ENCODE peak calls at places on chromosomes 13 and 19, in eight cellular contexts. One of them, this sample, is unnamed. For H3K27me3, the result is how much of the 10 kb centered on the place peaks cover.

GRCh38 chr13:113145911-113146598 is 12.4 kb upstream of the PROZ start:
- DNase-seq in ovary: no peak
- DNase-seq in adrenal gland: no peak
- DNase-seq in gastrocnemius medialis: no peak
- DNase-seq in HCT116: no peak
- DNase-seq in uterus: no peak
- DNase-seq in tibial nerve: no peak
- DNase-seq in suprapubic skin: no peak
- DNase-seq in this sample: peak

GRCh38 chr19:46756544-46756888 is 10.3 kb upstream of the STRN4 start:
- DNase-seq in ovary: no peak
- DNase-seq in adrenal gland: no peak
- DNase-seq in gastrocnemius medialis: no peak
- DNase-seq in HCT116: no peak
- DNase-seq in uterus: no peak
- DNase-seq in tibial nerve: no peak
- DNase-seq in suprapubic skin: no peak
- DNase-seq in this sample: no peak

GRCh38 chr13:113558461-113558860 is 26.1 kb upstream of the TFDP1 start:
- DNase-seq in ovary: no peak
- DNase-seq in adrenal gland: no peak
- DNase-seq in gastrocnemius medialis: no peak
- DNase-seq in HCT116: no peak
- DNase-seq in uterus: no peak
- DNase-seq in tibial nerve: no peak
- DNase-seq in suprapubic skin: peak
- DNase-seq in this sample: no peak

GRCh38 chr13:27482996-27483395 is 32.6 kb upstream of the MTIF3 start:
- DNase-seq in ovary: no peak
- DNase-seq in adrenal gland: peak
- DNase-seq in gastrocnemius medialis: no peak
- DNase-seq in HCT116: no peak
- DNase-seq in uterus: no peak
- DNase-seq in tibial nerve: no peak
- DNase-seq in suprapubic skin: peak
- DNase-seq in this sample: no peak

GRCh38 chr13:64675256-64675892 is 2554.8 kb downstream of the PCDH9 start:
- DNase-seq in ovary: no peak
- DNase-seq in adrenal gland: no peak
- DNase-seq in gastrocnemius medialis: no peak
- DNase-seq in HCT116: no peak
- DNase-seq in uterus: no peak
- DNase-seq in tibial nerve: no peak
- DNase-seq in suprapubic skin: no peak
- DNase-seq in this sample: no peak

GRCh38 chr13:47484564-47484963 is 516.5 kb downstream of the SUCLA2 start:
- DNase-seq in ovary: no peak
- DNase-seq in adrenal gland: no peak
- DNase-seq in gastrocnemius medialis: no peak
- DNase-seq in HCT116: no peak
- DNase-seq in uterus: no peak
- DNase-seq in tibial nerve: no peak
- DNase-seq in suprapubic skin: no peak
- DNase-seq in this sample: no peak

GRCh38 chr13:52726258-52726657 is 13.4 kb downstream of the CNMD start:
- DNase-seq in ovary: no peak
- DNase-seq in adrenal gland: no peak
- DNase-seq in gastrocnemius medialis: no peak
- DNase-seq in HCT116: no peak
- DNase-seq in uterus: no peak
- DNase-seq in tibial nerve: no peak
- DNase-seq in suprapubic skin: no peak
- DNase-seq in this sample: no peak

GRCh38 chr13:107459430-107459829 is 755.9 kb downstream of the LIG4 start:
- DNase-seq in ovary: no peak
- DNase-seq in adrenal gland: no peak
- DNase-seq in gastrocnemius medialis: no peak
- DNase-seq in HCT116: no peak
- DNase-seq in uterus: no peak
- DNase-seq in tibial nerve: no peak
- DNase-seq in suprapubic skin: no peak
- DNase-seq in this sample: no peak

GRCh38 chr19:9792191-9793050 is 23.9 kb upstream of the ZNF846 start:
- DNase-seq in ovary: peak
- DNase-seq in adrenal gland: peak
- DNase-seq in gastrocnemius medialis: peak
- DNase-seq in HCT116: no peak
- DNase-seq in uterus: peak
- DNase-seq in tibial nerve: peak
- DNase-seq in suprapubic skin: peak
- DNase-seq in this sample: peak

GRCh38 chr13:106597190-106597589 is 29.3 kb upstream of the ARGLU1 start:
- DNase-seq in ovary: no peak
- DNase-seq in adrenal gland: no peak
- DNase-seq in gastrocnemius medialis: no peak
- DNase-seq in HCT116: no peak
- DNase-seq in uterus: no peak
- DNase-seq in tibial nerve: peak
- DNase-seq in suprapubic skin: no peak
- DNase-seq in this sample: no peak

GRCh38 chr13:110359840-110360301 is 52.8 kb downstream of the COL4A2 start:
- DNase-seq in ovary: no peak
- DNase-seq in adrenal gland: no peak
- DNase-seq in gastrocnemius medialis: no peak
- DNase-seq in HCT116: no peak
- DNase-seq in uterus: no peak
- DNase-seq in tibial nerve: no peak
- DNase-seq in suprapubic skin: no peak
- DNase-seq in this sample: no peak

GRCh38 chr13:113275387-113275786 is 21.7 kb upstream of the LAMP1 start:
- DNase-seq in ovary: peak
- DNase-seq in adrenal gland: peak
- DNase-seq in gastrocnemius medialis: no peak
- DNase-seq in HCT116: peak
- DNase-seq in uterus: no peak
- DNase-seq in tibial nerve: no peak
- DNase-seq in suprapubic skin: no peak
- DNase-seq in this sample: peak

GRCh38 chr13:84118845-84119409 is 236.7 kb upstream of the SLITRK1 start:
- DNase-seq in ovary: no peak
- DNase-seq in adrenal gland: no peak
- DNase-seq in gastrocnemius medialis: no peak
- DNase-seq in HCT116: no peak
- DNase-seq in uterus: no peak
- DNase-seq in tibial nerve: no peak
- DNase-seq in suprapubic skin: no peak
- DNase-seq in this sample: no peak

GRCh38 chr19:1250374-1251232 is 2.2 kb downstream of the MIDN start:
- DNase-seq in ovary: peak
- DNase-seq in adrenal gland: peak
- DNase-seq in gastrocnemius medialis: no peak
- DNase-seq in HCT116: no peak
- DNase-seq in uterus: peak
- DNase-seq in tibial nerve: no peak
- DNase-seq in suprapubic skin: no peak
- DNase-seq in this sample: peak

DNA sequence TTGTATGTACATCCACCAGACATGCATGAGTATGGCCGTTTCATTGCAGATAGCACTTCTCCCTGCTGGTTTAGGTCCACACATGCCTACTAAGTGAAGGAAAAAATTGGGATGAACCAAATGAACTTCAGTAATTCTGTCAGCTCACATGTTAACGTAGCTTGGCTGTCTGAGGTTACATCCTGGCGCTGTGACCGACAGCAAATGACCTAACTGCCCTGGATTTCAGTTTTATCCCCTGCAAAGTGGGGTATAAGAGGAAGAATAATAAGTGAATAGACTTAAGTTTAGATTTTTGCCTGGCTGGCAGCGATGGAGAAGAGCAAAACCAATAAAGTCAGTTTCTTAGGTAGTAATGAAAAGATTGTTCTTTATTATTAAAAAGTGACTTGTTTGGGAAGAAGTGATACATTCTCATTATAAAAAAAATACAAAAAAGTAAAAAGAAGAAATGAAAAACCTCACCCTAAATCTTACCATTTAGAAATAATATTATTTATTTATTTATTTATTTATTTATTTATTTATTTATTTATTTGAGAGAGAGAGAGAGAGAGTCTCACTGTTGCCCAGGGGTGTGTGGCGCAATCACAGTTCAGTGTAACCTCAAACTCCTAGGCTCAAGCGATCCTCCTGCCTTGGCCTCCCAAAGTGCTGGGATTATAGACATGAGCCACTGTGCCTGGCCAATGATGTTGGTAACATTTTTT is 4.2 kb upstream of the RNF113B start:
- DNase-seq in ovary: no peak
- DNase-seq in adrenal gland: no peak
- DNase-seq in gastrocnemius medialis: no peak
- DNase-seq in HCT116: no peak
- DNase-seq in uterus: no peak
- DNase-seq in tibial nerve: no peak
- DNase-seq in suprapubic skin: no peak
- DNase-seq in this sample: no peak
- H3K4me3 ChIP-seq in ovary: no peak
- H3K4me3 ChIP-seq in adrenal gland: no peak
- H3K4me3 ChIP-seq in gastrocnemius medialis: no peak
- H3K4me3 ChIP-seq in HCT116: no peak
- H3K4me3 ChIP-seq in uterus: no peak
- H3K4me3 ChIP-seq in tibial nerve: no peak
- H3K4me3 ChIP-seq in suprapubic skin: no peak
- H3K4me3 ChIP-seq in this sample: no peak

DNA sequence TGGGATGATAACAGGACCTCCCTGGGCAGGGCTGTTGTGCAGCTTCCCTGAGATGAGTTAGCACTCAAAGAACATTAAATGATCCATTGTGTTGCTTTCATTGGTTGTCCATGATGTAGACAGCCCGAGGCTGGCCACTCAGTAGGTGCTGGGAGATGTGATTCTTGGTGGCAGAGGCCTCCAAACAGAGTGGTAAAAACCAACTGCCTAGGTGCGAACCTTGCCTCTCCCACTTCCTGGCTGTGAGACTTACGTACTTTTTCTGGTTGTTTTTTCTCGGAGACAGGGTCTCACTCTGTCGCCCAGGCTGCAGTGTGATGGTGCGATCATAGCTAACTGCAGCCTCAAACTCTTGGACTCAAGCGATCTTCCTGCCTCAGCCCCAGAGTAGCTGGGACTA is 6.2 kb downstream of the SARS2 start:
- DNase-seq in ovary: no peak
- DNase-seq in adrenal gland: no peak
- DNase-seq in gastrocnemius medialis: no peak
- DNase-seq in HCT116: no peak
- DNase-seq in uterus: no peak
- DNase-seq in tibial nerve: no peak
- DNase-seq in suprapubic skin: no peak
- DNase-seq in this sample: no peak
- TF ChIP-seq POLR2A in ovary: no peak
- TF ChIP-seq POLR2A in adrenal gland: no peak
- TF ChIP-seq POLR2A in gastrocnemius medialis: no peak
- TF ChIP-seq POLR2A in HCT116: no peak
- TF ChIP-seq POLR2A in uterus: no peak
- TF ChIP-seq POLR2A in tibial nerve: no peak
- TF ChIP-seq POLR2A in suprapubic skin: no peak
- TF ChIP-seq POLR2A in this sample: no peak

GRCh38 chr19:33301900-33302174 is 497 bp downstream of the CEBPA start:
- DNase-seq in ovary: no peak
- DNase-seq in adrenal gland: no peak
- DNase-seq in gastrocnemius medialis: no peak
- DNase-seq in HCT116: no peak
- DNase-seq in uterus: no peak
- DNase-seq in tibial nerve: no peak
- DNase-seq in suprapubic skin: no peak
- DNase-seq in this sample: no peak

GRCh38 chr19:33298146-33298911 is 4.0 kb downstream of the CEBPA start:
- DNase-seq in ovary: peak
- DNase-seq in adrenal gland: no peak
- DNase-seq in gastrocnemius medialis: no peak
- DNase-seq in HCT116: no peak
- DNase-seq in uterus: no peak
- DNase-seq in tibial nerve: no peak
- DNase-seq in suprapubic skin: no peak
- DNase-seq in this sample: peak

GRCh38 chr19:33299061-33299665 is 3.2 kb downstream of the CEBPA start:
- DNase-seq in ovary: no peak
- DNase-seq in adrenal gland: no peak
- DNase-seq in gastrocnemius medialis: no peak
- DNase-seq in HCT116: no peak
- DNase-seq in uterus: no peak
- DNase-seq in tibial nerve: no peak
- DNase-seq in suprapubic skin: no peak
- DNase-seq in this sample: peak

GRCh38 chr19:33301011-33301899 is 1.1 kb downstream of the CEBPA start:
- DNase-seq in ovary: peak
- DNase-seq in adrenal gland: peak
- DNase-seq in gastrocnemius medialis: no peak
- DNase-seq in HCT116: no peak
- DNase-seq in uterus: no peak
- DNase-seq in tibial nerve: no peak
- DNase-seq in suprapubic skin: no peak
- DNase-seq in this sample: peak

DNA sequence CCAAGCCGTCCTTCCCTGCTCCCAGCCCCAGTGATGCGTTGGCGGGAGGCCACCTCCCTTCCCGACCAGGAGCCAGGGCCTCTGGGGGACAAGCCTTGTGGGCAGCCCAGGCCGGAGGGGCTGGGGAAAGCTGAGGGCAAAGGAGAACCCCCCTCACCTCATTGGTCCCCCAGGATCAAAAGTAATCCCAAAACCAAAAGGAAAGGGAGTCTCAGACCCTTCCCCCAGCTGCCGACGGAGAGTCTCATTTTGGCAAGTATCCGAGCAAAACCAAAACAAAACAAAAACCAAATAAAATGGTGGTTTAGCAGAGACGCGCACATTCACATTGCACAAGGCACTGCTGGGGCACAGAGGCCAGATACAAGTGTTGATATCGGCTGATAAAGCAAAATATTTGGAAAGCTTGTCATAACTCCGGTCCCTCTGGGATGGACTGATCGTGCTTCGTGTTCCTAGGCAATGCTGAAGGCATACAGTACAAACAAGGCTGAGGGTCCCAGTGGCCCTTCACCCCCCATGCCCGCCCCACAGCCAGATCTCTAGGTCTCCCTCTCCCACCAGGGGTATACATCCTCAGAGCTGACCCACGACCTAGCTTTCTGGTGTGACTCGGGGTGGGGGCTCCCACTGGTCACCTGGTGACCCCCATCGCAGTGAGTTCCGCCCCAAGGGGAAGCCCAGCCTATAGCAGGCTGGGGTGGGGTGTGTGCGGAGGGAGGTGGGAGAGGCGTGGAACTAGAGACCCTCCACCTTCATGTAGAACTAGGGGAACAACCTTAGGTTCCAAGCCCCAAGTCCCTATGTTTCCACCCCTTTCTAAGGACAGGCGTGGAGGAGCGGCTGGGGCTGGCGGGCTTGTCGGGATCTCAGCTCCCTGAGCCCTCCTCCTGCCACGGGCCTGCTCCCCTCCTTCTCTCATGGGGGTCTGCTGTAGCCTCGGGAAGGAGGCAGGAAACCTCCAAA is 2.0 kb downstream of the CEBPA start:
- DNase-seq in ovary: no peak
- DNase-seq in adrenal gland: no peak
- DNase-seq in gastrocnemius medialis: no peak
- DNase-seq in HCT116: no peak
- DNase-seq in uterus: no peak
- DNase-seq in tibial nerve: no peak
- DNase-seq in suprapubic skin: no peak
- DNase-seq in this sample: peak
- H3K27me3 ChIP-seq in ovary: under half
- H3K27me3 ChIP-seq in adrenal gland: under half
- H3K27me3 ChIP-seq in gastrocnemius medialis: under half
- H3K27me3 ChIP-seq in HCT116: under half
- H3K27me3 ChIP-seq in uterus: under half
- H3K27me3 ChIP-seq in tibial nerve: under half
- H3K27me3 ChIP-seq in suprapubic skin: under half
- H3K27me3 ChIP-seq in this sample: under half

GRCh38 chr19:39319892-39320168 is 833 bp downstream of the LRFN1 start:
- DNase-seq in ovary: no peak
- DNase-seq in adrenal gland: no peak
- DNase-seq in gastrocnemius medialis: no peak
- DNase-seq in HCT116: no peak
- DNase-seq in uterus: no peak
- DNase-seq in tibial nerve: no peak
- DNase-seq in suprapubic skin: no peak
- DNase-seq in this sample: no peak
- H3K4me3 ChIP-seq in ovary: peak
- H3K4me3 ChIP-seq in adrenal gland: no peak
- H3K4me3 ChIP-seq in gastrocnemius medialis: no peak
- H3K4me3 ChIP-seq in HCT116: peak
- H3K4me3 ChIP-seq in uterus: peak
- H3K4me3 ChIP-seq in tibial nerve: no peak
- H3K4me3 ChIP-seq in suprapubic skin: peak
- H3K4me3 ChIP-seq in this sample: no peak